ENCODE peak calls at places on chromosomes 7 and 10, in five cellular contexts. I is fibroblast of mammary gland, B is right atrium auricular region, P is stomach, H is RWPE1. Z is an unnamed sample.
A peak's percentile ranks its signal among the peaks of the same experiment; 100 is the strongest.

GRCh38 chr10:128463991-128464755 is 337.9 kb upstream of the MKI67 start:
- DNase-seq in B (peak; percentile 78), P (peak; percentile 36), I (peak; percentile 25), H (no peak), Z (no peak)

GRCh38 chr7:69896100-69896499 is 297.8 kb downstream of the AUTS2 start:
- DNase-seq in H (no peak), P (no peak), I (no peak), B (no peak), Z (no peak)

GRCh38 chr10:131846224-131847101 is 54.3 kb upstream of the PPP2R2D start:
- DNase-seq in H (no peak), B (no peak), P (no peak), I (no peak), Z (no peak)

GRCh38 chr7:27600247-27600646 is 62.4 kb downstream of the HIBADH start:
- DNase-seq in H (no peak), I (peak; percentile 19), B (no peak), P (no peak), Z (no peak)

GRCh38 chr7:33692956-33693355 is 212.4 kb upstream of the BMPER start:
- DNase-seq in B (no peak), I (peak; percentile 80), P (no peak), H (peak; percentile 34), Z (no peak)

GRCh38 chr10:26359670-26360069 is 78.5 kb upstream of the APBB1IP start:
- DNase-seq in B (no peak), I (no peak), P (no peak), H (no peak), Z (no peak)

GRCh38 chr7:135653285-135654080 is 8.8 kb upstream of the STMP1 start:
- DNase-seq in P (no peak), H (no peak), B (no peak), I (no peak), Z (no peak)

GRCh38 chr7:55018361-55019328 is at the start of gene EGFR:
- DNase-seq in B (peak; percentile 80), P (peak; percentile 82), H (peak; percentile 86), I (peak; percentile 75), Z (no peak)

GRCh38 chr7:96045919-96046318 is 273.6 kb downstream of the DYNC1I1 start:
- DNase-seq in P (peak; percentile 52), B (no peak), I (no peak), H (no peak), Z (no peak)

GRCh38 chr7:141593134-141593533 is 41.9 kb downstream of the AGK start:
- DNase-seq in H (no peak), I (peak; percentile 91), P (no peak), B (no peak), Z (no peak)

GRCh38 chr10:105138287-105138854 is 497.3 kb downstream of the SORCS3 start:
- DNase-seq in H (no peak), B (no peak), I (no peak), P (no peak), Z (no peak)

GRCh38 chr7:137943132-137943551 is 58.7 kb downstream of the CREB3L2 start:
- DNase-seq in I (peak; percentile 97), B (peak; percentile 76), H (no peak), P (no peak), Z (no peak)

GRCh38 chr7:39838326-39838725 is 111.7 kb upstream of the CDK13 start:
- DNase-seq in B (no peak), H (peak; percentile 19), I (peak; percentile 53), P (no peak), Z (no peak)

GRCh38 chr7:92621641-92622429 is 31.6 kb upstream of the FAM133B start:
- DNase-seq in P (no peak), I (no peak), H (no peak), B (no peak), Z (no peak)

GRCh38 chr10:49761789-49762565 is at the start of gene OGDHL:
- DNase-seq in I (peak; percentile 26), P (peak; percentile 46), B (no peak), H (peak; percentile 73), Z (no peak)

GRCh38 chr7:140214075-140214684 is 37.4 kb upstream of the KDM7A start:
- DNase-seq in P (peak; percentile 92), I (peak; percentile 93), B (no peak), H (no peak), Z (no peak)

GRCh38 chr7:155344270-155344617 is 46.6 kb downstream of the INSIG1 start:
- DNase-seq in I (no peak), P (no peak), H (no peak), B (no peak), Z (no peak)

GRCh38 chr10:92590623-92591549 is 2.0 kb upstream of the KIF11 start:
- DNase-seq in I (peak; percentile 67), P (no peak), H (no peak), B (peak; percentile 70), Z (no peak)

GRCh38 chr7:30249986-30250774 is 34.2 kb upstream of the ZNRF2 start:
- DNase-seq in P (no peak), I (no peak), B (no peak), H (no peak), Z (no peak)

GRCh38 chr10:69383485-69384089 is 33.1 kb downstream of the TACR2 start:
- DNase-seq in H (no peak), I (peak; percentile 88), P (no peak), B (no peak), Z (no peak)
- TF ChIP-seq CTCF in H (no peak), I (peak; percentile 35), P (no peak), B (no peak), Z (no peak)

DNA sequence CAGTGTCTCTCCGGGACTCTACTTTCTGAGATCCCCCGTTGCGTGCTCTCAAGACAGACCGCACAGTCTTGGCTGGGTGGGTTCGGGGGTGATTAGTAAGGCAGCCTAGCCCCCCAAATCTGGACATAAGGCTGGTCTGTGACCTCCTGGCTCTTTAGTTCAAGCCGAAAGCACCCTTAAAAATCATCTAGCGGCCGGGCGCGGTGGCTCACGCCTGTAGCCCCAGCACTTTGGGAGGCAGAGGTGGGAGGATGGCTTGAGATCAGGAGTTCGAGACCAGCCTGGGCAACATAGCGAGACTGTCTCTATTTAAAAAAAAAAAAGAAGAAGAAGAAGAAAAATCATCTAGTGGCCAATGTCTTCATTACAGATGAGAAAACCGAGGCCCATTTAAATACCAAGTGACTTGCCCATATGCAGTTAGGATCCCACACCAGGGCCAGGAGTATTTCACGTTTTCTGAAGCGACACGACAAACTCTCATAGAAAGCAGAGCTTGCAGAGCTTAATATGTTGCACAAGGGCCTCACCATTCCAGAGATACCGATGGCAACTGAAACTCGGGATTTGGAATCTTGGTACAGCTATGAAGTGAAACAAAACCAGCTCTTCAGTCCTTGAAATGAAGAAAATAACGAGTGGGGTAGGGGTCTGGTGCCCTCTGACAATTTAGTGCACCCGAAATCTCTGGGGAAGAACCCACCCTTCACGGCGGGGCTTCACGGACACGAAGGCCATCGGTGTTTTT is 696 bp upstream of the HILPDA start:
- DNase-seq in B (no peak), I (no peak), H (peak; percentile 11), P (no peak), Z (no peak)
- TF ChIP-seq CTCF in B (no peak), I (peak; percentile 5), H (no peak), P (no peak), Z (no peak)

DNA sequence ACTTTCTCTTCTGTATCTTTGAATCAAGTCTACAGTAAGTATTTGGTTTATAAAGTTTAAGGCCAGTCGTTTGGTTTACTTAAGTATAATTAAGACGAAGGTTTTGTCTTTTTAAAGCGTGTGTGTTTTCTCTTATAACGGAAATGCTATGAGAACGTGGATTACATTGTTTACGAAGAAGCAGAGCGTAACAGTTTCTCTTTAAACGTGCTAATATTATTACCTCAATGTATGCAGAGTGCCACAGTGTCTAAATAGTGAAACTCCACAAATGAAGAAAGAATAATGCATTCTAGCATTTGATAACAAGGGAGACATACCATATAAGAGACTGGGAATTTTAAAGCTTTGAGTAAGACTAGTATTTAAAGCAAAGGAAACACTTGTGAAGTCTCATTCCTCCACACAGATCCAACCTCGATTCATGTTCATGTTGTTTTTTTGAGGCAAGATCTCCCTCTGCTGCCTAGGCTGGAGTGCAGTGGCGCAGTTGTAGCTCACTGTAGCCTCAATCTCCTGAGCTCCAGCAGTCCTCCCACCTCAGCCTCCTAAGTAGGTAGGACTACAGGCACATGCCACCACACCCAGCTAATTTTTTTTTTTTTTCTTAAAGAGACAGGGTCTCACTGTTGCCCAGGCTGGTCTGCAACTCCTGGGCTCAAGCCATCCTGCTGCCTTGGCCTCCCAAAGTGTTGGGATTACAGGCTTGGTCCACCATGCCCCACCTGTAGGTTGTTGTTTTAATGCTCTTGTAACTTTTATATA is 75.1 kb downstream of the ANKRD61 start:
- DNase-seq in H (no peak), I (peak; percentile 60), B (peak; percentile 43), P (no peak), Z (no peak)
- TF ChIP-seq CTCF in H (peak; percentile 30), I (peak; percentile 39), B (no peak), P (no peak), Z (no peak)

DNA sequence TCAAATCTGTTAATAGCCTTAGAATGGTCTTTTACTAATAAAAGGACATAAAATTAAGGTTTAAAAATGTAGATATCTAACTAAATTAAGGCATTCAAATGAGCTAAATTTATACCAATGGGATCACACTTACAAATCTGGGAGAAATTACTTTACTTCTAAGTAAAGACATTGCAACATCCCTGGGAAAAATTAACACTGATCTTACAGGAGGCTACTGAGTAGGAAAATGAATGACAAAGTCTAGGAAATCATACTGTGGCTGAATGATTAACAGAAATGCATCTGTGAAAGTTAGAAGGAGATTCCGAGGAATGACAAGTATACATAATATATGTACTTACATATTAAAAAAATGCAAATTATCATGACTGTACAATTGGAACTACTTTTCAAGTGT is 38.3 kb downstream of the CACNA2D1 start:
- DNase-seq in I (no peak), H (no peak), B (no peak), P (no peak), Z (no peak)
- TF ChIP-seq CTCF in I (no peak), H (no peak), B (no peak), P (no peak), Z (no peak)

GRCh38 chr7:37833107-37833817 is 15.1 kb upstream of the NME8 start:
- DNase-seq in I (peak; percentile 67), B (no peak), P (no peak), H (peak; percentile 54), Z (no peak)

GRCh38 chr7:37833818-37834146 is 14.6 kb upstream of the NME8 start:
- DNase-seq in B (no peak), I (no peak), H (no peak), P (no peak), Z (no peak)

GRCh38 chr7:37831214-37831613 is 17.2 kb upstream of the NME8 start:
- DNase-seq in I (no peak), H (no peak), P (no peak), B (no peak), Z (no peak)

GRCh38 chr7:37826825-37827224 is 21.6 kb upstream of the NME8 start:
- DNase-seq in B (no peak), H (no peak), P (no peak), I (no peak), Z (no peak)

DNA sequence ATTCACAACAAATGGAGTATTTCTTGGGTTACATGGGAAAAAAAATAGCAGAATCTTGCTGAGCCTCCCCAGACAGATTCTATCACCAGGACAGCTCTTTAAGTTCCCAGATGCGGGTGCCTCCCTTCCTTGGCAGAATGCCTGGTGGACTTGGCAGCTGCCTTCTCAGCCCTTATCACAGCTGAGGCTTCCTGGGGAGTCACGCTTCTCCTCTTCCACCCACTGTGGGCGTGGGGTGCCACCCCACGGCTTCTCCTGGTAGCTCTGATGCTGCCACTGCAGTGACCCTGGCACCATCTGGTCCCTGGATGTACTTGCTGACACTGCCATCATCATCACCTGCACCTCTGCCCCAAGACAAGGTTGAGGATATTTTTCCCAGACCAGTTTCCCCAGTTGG is 16.2 kb upstream of the NME8 start:
- DNase-seq in P (peak; percentile 31), I (peak; percentile 6), B (peak; percentile 82), H (peak; percentile 16), Z (no peak)
- TF ChIP-seq CTCF in P (no peak), I (no peak), B (peak; percentile 18), H (no peak), Z (no peak)